ENCODE peak calls at places on chromosome 17, in five cellular contexts. One of them, this sample, is unnamed.
A peak's percentile ranks its signal among the peaks of the same experiment; 100 is the strongest.

GRCh38 chr17:1643293-1643998 is 2.1 kb downstream of the SCARF1 start:
- DNase-seq in uterus: no peak
- DNase-seq in fibroblast of lung: no peak
- DNase-seq in AG10803: peak; percentile 8
- DNase-seq in AG04450: no peak
- DNase-seq in this sample: no peak

GRCh38 chr17:63955232-63955631 is 17.5 kb downstream of the SCN4A start:
- DNase-seq in uterus: no peak
- DNase-seq in fibroblast of lung: no peak
- DNase-seq in AG10803: no peak
- DNase-seq in AG04450: no peak
- DNase-seq in this sample: no peak

GRCh38 chr17:64736804-64737492 is 74.8 kb upstream of the SMURF2 start:
- DNase-seq in uterus: no peak
- DNase-seq in fibroblast of lung: peak; percentile 53
- DNase-seq in AG10803: peak; percentile 64
- DNase-seq in AG04450: peak; percentile 21
- DNase-seq in this sample: peak; percentile 85

GRCh38 chr17:77497578-77497934 is 356.8 kb downstream of the SEC14L1 start:
- DNase-seq in uterus: peak; percentile 13
- DNase-seq in fibroblast of lung: no peak
- DNase-seq in AG10803: no peak
- DNase-seq in AG04450: no peak
- DNase-seq in this sample: no peak

GRCh38 chr17:4833941-4834501 is 881 bp downstream of the MINK1 start:
- DNase-seq in uterus: no peak
- DNase-seq in fibroblast of lung: peak; percentile 52
- DNase-seq in AG10803: peak; percentile 61
- DNase-seq in AG04450: peak; percentile 52
- DNase-seq in this sample: peak; percentile 60

GRCh38 chr17:81576621-81577277 is 24.6 kb upstream of the FAAP100 start:
- DNase-seq in uterus: no peak
- DNase-seq in fibroblast of lung: peak; percentile 94
- DNase-seq in AG10803: peak; percentile 75
- DNase-seq in AG04450: no peak
- DNase-seq in this sample: peak; percentile 91

GRCh38 chr17:42980766-42981397 is 517 bp downstream of the RUNDC1 start:
- DNase-seq in uterus: no peak
- DNase-seq in fibroblast of lung: peak; percentile 68
- DNase-seq in AG10803: peak; percentile 34
- DNase-seq in AG04450: no peak
- DNase-seq in this sample: peak; percentile 53

GRCh38 chr17:74083321-74083720 is 120.2 kb upstream of the RPL38 start:
- DNase-seq in uterus: no peak
- DNase-seq in fibroblast of lung: no peak
- DNase-seq in AG10803: no peak
- DNase-seq in AG04450: no peak
- DNase-seq in this sample: no peak

GRCh38 chr17:64572682-64573154 is 65.9 kb downstream of the CEP95 start:
- DNase-seq in uterus: no peak
- DNase-seq in fibroblast of lung: peak; percentile 70
- DNase-seq in AG10803: peak; percentile 88
- DNase-seq in AG04450: no peak
- DNase-seq in this sample: peak; percentile 81

GRCh38 chr17:1347681-1348318 is 52.2 kb downstream of the YWHAE start:
- DNase-seq in uterus: peak; percentile 50
- DNase-seq in fibroblast of lung: no peak
- DNase-seq in AG10803: peak; percentile 49
- DNase-seq in AG04450: no peak
- DNase-seq in this sample: peak; percentile 42

GRCh38 chr17:77727216-77727615 is 231.3 kb upstream of the TNRC6C start:
- DNase-seq in uterus: no peak
- DNase-seq in fibroblast of lung: no peak
- DNase-seq in AG10803: no peak
- DNase-seq in AG04450: no peak
- DNase-seq in this sample: no peak

GRCh38 chr17:18964550-18964949 is 12.6 kb downstream of the SLC5A10 start:
- DNase-seq in uterus: no peak
- DNase-seq in fibroblast of lung: no peak
- DNase-seq in AG10803: no peak
- DNase-seq in AG04450: no peak
- DNase-seq in this sample: no peak

GRCh38 chr17:41547921-41548843 is 20.1 kb upstream of the KRT19 start:
- DNase-seq in uterus: peak; percentile 93
- DNase-seq in fibroblast of lung: peak; percentile 100
- DNase-seq in AG10803: peak; percentile 98
- DNase-seq in AG04450: peak; percentile 89
- DNase-seq in this sample: peak; percentile 97

GRCh38 chr17:36048061-36048460 is 16.0 kb upstream of the CCL18 start:
- DNase-seq in uterus: no peak
- DNase-seq in fibroblast of lung: no peak
- DNase-seq in AG10803: no peak
- DNase-seq in AG04450: no peak
- DNase-seq in this sample: no peak

GRCh38 chr17:27283057-27283456 is 10.9 kb upstream of the WSB1 start:
- DNase-seq in uterus: no peak
- DNase-seq in fibroblast of lung: no peak
- DNase-seq in AG10803: no peak
- DNase-seq in AG04450: no peak
- DNase-seq in this sample: no peak

GRCh38 chr17:42459256-42459982 is 741 bp downstream of the ATP6V0A1 start:
- DNase-seq in uterus: peak; percentile 68
- DNase-seq in fibroblast of lung: peak; percentile 70
- DNase-seq in AG10803: peak; percentile 53
- DNase-seq in AG04450: no peak
- DNase-seq in this sample: peak; percentile 39

GRCh38 chr17:57911834-57912673 is 43.2 kb downstream of the CUEDC1 start:
- DNase-seq in uterus: peak; percentile 89
- DNase-seq in fibroblast of lung: peak; percentile 77
- DNase-seq in AG10803: peak; percentile 79
- DNase-seq in AG04450: no peak
- DNase-seq in this sample: peak; percentile 67

GRCh38 chr17:74061758-74062157 is 141.7 kb upstream of the RPL38 start:
- DNase-seq in uterus: no peak
- DNase-seq in fibroblast of lung: no peak
- DNase-seq in AG10803: no peak
- DNase-seq in AG04450: no peak
- DNase-seq in this sample: no peak

GRCh38 chr17:63516910-63517824 is 6.0 kb upstream of the KCNH6 start:
- DNase-seq in uterus: no peak
- DNase-seq in fibroblast of lung: peak; percentile 77
- DNase-seq in AG10803: peak; percentile 48
- DNase-seq in AG04450: peak; percentile 21
- DNase-seq in this sample: peak; percentile 14

GRCh38 chr17:39701012-39701783 is 1.3 kb downstream of the ERBB2 start:
- DNase-seq in uterus: no peak
- DNase-seq in fibroblast of lung: no peak
- DNase-seq in AG10803: no peak
- DNase-seq in AG04450: no peak
- DNase-seq in this sample: no peak

GRCh38 chr17:79814624-79814965 is 17.7 kb upstream of the CBX8 start:
- DNase-seq in uterus: no peak
- DNase-seq in fibroblast of lung: no peak
- DNase-seq in AG10803: no peak
- DNase-seq in AG04450: no peak
- DNase-seq in this sample: no peak

GRCh38 chr17:28160610-28161009 is 118.1 kb downstream of the NLK start:
- DNase-seq in uterus: no peak
- DNase-seq in fibroblast of lung: no peak
- DNase-seq in AG10803: no peak
- DNase-seq in AG04450: no peak
- DNase-seq in this sample: no peak

GRCh38 chr17:39118674-39119419 is 32.6 kb downstream of the PLXDC1 start:
- DNase-seq in uterus: no peak
- DNase-seq in fibroblast of lung: no peak
- DNase-seq in AG10803: no peak
- DNase-seq in AG04450: no peak
- DNase-seq in this sample: no peak

GRCh38 chr17:41301916-41302901 is at the start of gene KRTAP29-1:
- DNase-seq in uterus: no peak
- DNase-seq in fibroblast of lung: no peak
- DNase-seq in AG10803: no peak
- DNase-seq in AG04450: no peak
- DNase-seq in this sample: no peak

GRCh38 chr17:8870406-8871040 is 3.0 kb upstream of the PIK3R6 start:
- DNase-seq in uterus: no peak
- DNase-seq in fibroblast of lung: no peak
- DNase-seq in AG10803: no peak
- DNase-seq in AG04450: no peak
- DNase-seq in this sample: no peak

GRCh38 chr17:27944546-27945332 is 51.6 kb upstream of the LYRM9 start:
- DNase-seq in uterus: no peak
- DNase-seq in fibroblast of lung: no peak
- DNase-seq in AG10803: no peak
- DNase-seq in AG04450: no peak
- DNase-seq in this sample: no peak

GRCh38 chr17:78095035-78095434 is 33.5 kb downstream of the TMC6 start:
- DNase-seq in uterus: no peak
- DNase-seq in fibroblast of lung: no peak
- DNase-seq in AG10803: no peak
- DNase-seq in AG04450: no peak
- DNase-seq in this sample: no peak

GRCh38 chr17:82299452-82299851 is 18.0 kb downstream of the CD7 start:
- DNase-seq in uterus: no peak
- DNase-seq in fibroblast of lung: no peak
- DNase-seq in AG10803: no peak
- DNase-seq in AG04450: no peak
- DNase-seq in this sample: no peak

GRCh38 chr17:19766421-19767270 is 18.5 kb upstream of the ALDH3A1 start:
- DNase-seq in uterus: peak; percentile 74
- DNase-seq in fibroblast of lung: peak; percentile 29
- DNase-seq in AG10803: peak; percentile 49
- DNase-seq in AG04450: no peak
- DNase-seq in this sample: peak; percentile 71

GRCh38 chr17:56881685-56882295 is 32.1 kb downstream of the TRIM25 start:
- DNase-seq in uterus: no peak
- DNase-seq in fibroblast of lung: no peak
- DNase-seq in AG10803: no peak
- DNase-seq in AG04450: no peak
- DNase-seq in this sample: no peak

GRCh38 chr17:78180083-78180482 is 6.8 kb downstream of the TK1 start:
- DNase-seq in uterus: no peak
- DNase-seq in fibroblast of lung: no peak
- DNase-seq in AG10803: no peak
- DNase-seq in AG04450: no peak
- DNase-seq in this sample: no peak

GRCh38 chr17:16352303-16352837 is 899 bp downstream of the CENPV start:
- DNase-seq in uterus: no peak
- DNase-seq in fibroblast of lung: peak; percentile 42
- DNase-seq in AG10803: peak; percentile 16
- DNase-seq in AG04450: no peak
- DNase-seq in this sample: peak; percentile 29

GRCh38 chr17:32463304-32463703 is 19.0 kb downstream of the PSMD11 start:
- DNase-seq in uterus: no peak
- DNase-seq in fibroblast of lung: no peak
- DNase-seq in AG10803: no peak
- DNase-seq in AG04450: no peak
- DNase-seq in this sample: no peak

GRCh38 chr17:43573579-43574321 is 27.6 kb upstream of the ETV4 start:
- DNase-seq in uterus: no peak
- DNase-seq in fibroblast of lung: no peak
- DNase-seq in AG10803: no peak
- DNase-seq in AG04450: no peak
- DNase-seq in this sample: no peak

GRCh38 chr17:9269350-9270035 is 248.2 kb downstream of the NTN1 start:
- DNase-seq in uterus: no peak
- DNase-seq in fibroblast of lung: no peak
- DNase-seq in AG10803: no peak
- DNase-seq in AG04450: no peak
- DNase-seq in this sample: no peak

GRCh38 chr17:48134912-48135480 is 27.4 kb downstream of the SNX11 start:
- DNase-seq in uterus: no peak
- DNase-seq in fibroblast of lung: no peak
- DNase-seq in AG10803: no peak
- DNase-seq in AG04450: no peak
- DNase-seq in this sample: no peak
- TF ChIP-seq CTCF in uterus: no peak
- TF ChIP-seq CTCF in fibroblast of lung: no peak
- TF ChIP-seq CTCF in AG10803: peak; percentile 25
- TF ChIP-seq CTCF in AG04450: peak; percentile 14
- TF ChIP-seq CTCF in this sample: peak; percentile 17

GRCh38 chr17:72602517-72603345 is 481.9 kb downstream of the SOX9 start:
- DNase-seq in uterus: no peak
- DNase-seq in fibroblast of lung: peak; percentile 95
- DNase-seq in AG10803: peak; percentile 67
- DNase-seq in AG04450: no peak
- DNase-seq in this sample: peak; percentile 92
- TF ChIP-seq CTCF in uterus: no peak
- TF ChIP-seq CTCF in fibroblast of lung: no peak
- TF ChIP-seq CTCF in AG10803: peak; percentile 46
- TF ChIP-seq CTCF in AG04450: peak; percentile 50
- TF ChIP-seq CTCF in this sample: peak; percentile 56

GRCh38 chr17:59094921-59095530 is 11.7 kb downstream of the TRIM37 start:
- DNase-seq in uterus: no peak
- DNase-seq in fibroblast of lung: no peak
- DNase-seq in AG10803: no peak
- DNase-seq in AG04450: no peak
- DNase-seq in this sample: no peak

GRCh38 chr17:59097876-59098275 is 8.8 kb downstream of the TRIM37 start:
- DNase-seq in uterus: no peak
- DNase-seq in fibroblast of lung: no peak
- DNase-seq in AG10803: no peak
- DNase-seq in AG04450: no peak
- DNase-seq in this sample: no peak

GRCh38 chr17:59093145-59093701 is 13.5 kb downstream of the TRIM37 start:
- DNase-seq in uterus: no peak
- DNase-seq in fibroblast of lung: no peak
- DNase-seq in AG10803: no peak
- DNase-seq in AG04450: no peak
- DNase-seq in this sample: no peak

DNA sequence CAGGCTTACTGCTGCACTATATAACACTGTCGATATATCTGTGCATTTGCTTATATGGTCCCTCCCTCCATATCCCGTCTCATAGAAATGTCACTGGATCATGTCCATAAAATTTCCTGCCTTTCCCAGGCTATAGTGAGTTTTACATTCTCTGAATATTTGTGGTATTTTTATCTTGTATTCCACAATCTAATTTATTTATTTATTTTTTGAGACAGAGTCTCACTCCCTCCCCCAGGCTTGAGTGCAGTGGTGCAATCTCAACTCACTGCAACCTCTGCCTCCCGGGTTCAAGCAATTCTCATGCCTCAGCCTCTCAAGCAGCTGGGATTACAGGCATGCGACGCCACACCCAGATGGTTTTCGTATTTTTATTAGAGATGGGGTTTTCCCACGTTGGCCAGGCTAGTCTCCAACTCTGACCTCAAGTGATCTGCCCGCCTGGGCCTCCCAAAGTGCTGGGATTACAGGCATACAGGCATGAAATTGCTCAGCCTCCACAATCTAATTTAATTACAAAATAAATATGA is 12.9 kb downstream of the TRIM37 start:
- DNase-seq in uterus: peak; percentile 50
- DNase-seq in fibroblast of lung: peak; percentile 92
- DNase-seq in AG10803: peak; percentile 97
- DNase-seq in AG04450: peak; percentile 81
- DNase-seq in this sample: peak; percentile 98
- TF ChIP-seq CTCF in uterus: no peak
- TF ChIP-seq CTCF in fibroblast of lung: no peak
- TF ChIP-seq CTCF in AG10803: no peak
- TF ChIP-seq CTCF in AG04450: no peak
- TF ChIP-seq CTCF in this sample: no peak

GRCh38 chr17:50386451-50386994 is 10.8 kb downstream of the LRRC59 start:
- DNase-seq in uterus: no peak
- DNase-seq in fibroblast of lung: no peak
- DNase-seq in AG10803: peak; percentile 24
- DNase-seq in AG04450: no peak
- DNase-seq in this sample: peak; percentile 48
- TF ChIP-seq CTCF in uterus: no peak
- TF ChIP-seq CTCF in fibroblast of lung: no peak
- TF ChIP-seq CTCF in AG10803: no peak
- TF ChIP-seq CTCF in AG04450: no peak
- TF ChIP-seq CTCF in this sample: no peak